ENCODE peak calls at places on chromosome 1, in five cellular contexts. One of them, this sample, is unnamed.
A peak's percentile ranks its signal among the peaks of the same experiment; 100 is the strongest.

GRCh38 chr1:61446531-61446991 is 278.4 kb downstream of the TM2D1 start:
- DNase-seq in HepG2: no peak
- DNase-seq in K562: peak; percentile 75
- DNase-seq in GM12891: no peak
- DNase-seq in GM12878: no peak
- DNase-seq in this sample: no peak

GRCh38 chr1:41670558-41670957 is 186.1 kb upstream of the EDN2 start:
- DNase-seq in GM12891: no peak
- DNase-seq in K562: no peak
- DNase-seq in GM12878: no peak
- DNase-seq in HepG2: no peak
- DNase-seq in this sample: no peak

GRCh38 chr1:109979489-109980091 is 5.0 kb upstream of the AHCYL1 start:
- DNase-seq in GM12878: no peak
- DNase-seq in K562: peak; percentile 88
- DNase-seq in HepG2: no peak
- DNase-seq in GM12891: no peak
- DNase-seq in this sample: no peak

GRCh38 chr1:31961536-31961935 is 23.4 kb upstream of the PTP4A2 start:
- DNase-seq in K562: no peak
- DNase-seq in HepG2: no peak
- DNase-seq in GM12878: no peak
- DNase-seq in GM12891: no peak
- DNase-seq in this sample: no peak

GRCh38 chr1:151238467-151238739 is 16.1 kb upstream of the PSMD4 start:
- DNase-seq in K562: no peak
- DNase-seq in GM12891: no peak
- DNase-seq in HepG2: no peak
- DNase-seq in GM12878: no peak
- DNase-seq in this sample: no peak

GRCh38 chr1:12711421-12712005 is 4.4 kb upstream of the AADACL3 start:
- DNase-seq in HepG2: no peak
- DNase-seq in GM12891: no peak
- DNase-seq in GM12878: no peak
- DNase-seq in K562: no peak
- DNase-seq in this sample: no peak

GRCh38 chr1:55724551-55725325 is 509.6 kb upstream of the USP24 start:
- DNase-seq in GM12891: no peak
- DNase-seq in K562: no peak
- DNase-seq in GM12878: no peak
- DNase-seq in HepG2: no peak
- DNase-seq in this sample: no peak

GRCh38 chr1:89198500-89199072 is at the start of gene GBP4:
- DNase-seq in K562: no peak
- DNase-seq in HepG2: no peak
- DNase-seq in GM12878: peak; percentile 69
- DNase-seq in GM12891: no peak
- DNase-seq in this sample: no peak

GRCh38 chr1:39142394-39143060 is 62.0 kb upstream of the MACF1 start:
- DNase-seq in K562: no peak
- DNase-seq in GM12891: no peak
- DNase-seq in GM12878: no peak
- DNase-seq in HepG2: no peak
- DNase-seq in this sample: no peak

GRCh38 chr1:50568782-50569181 is 145.5 kb upstream of the DMRTA2 start:
- DNase-seq in GM12891: no peak
- DNase-seq in K562: no peak
- DNase-seq in HepG2: no peak
- DNase-seq in GM12878: no peak
- DNase-seq in this sample: no peak

GRCh38 chr1:52976183-52977035 is 49.3 kb downstream of the SCP2 start:
- DNase-seq in K562: peak; percentile 38
- DNase-seq in GM12878: no peak
- DNase-seq in GM12891: no peak
- DNase-seq in HepG2: no peak
- DNase-seq in this sample: no peak

GRCh38 chr1:151062738-151063371 is 2.7 kb downstream of the MLLT11 start:
- DNase-seq in K562: peak; percentile 73
- DNase-seq in HepG2: no peak
- DNase-seq in GM12891: no peak
- DNase-seq in GM12878: no peak
- DNase-seq in this sample: no peak

GRCh38 chr1:2240251-2241156 is 12.4 kb downstream of the SKI start:
- DNase-seq in GM12878: no peak
- DNase-seq in K562: peak; percentile 41
- DNase-seq in HepG2: no peak
- DNase-seq in GM12891: no peak
- DNase-seq in this sample: no peak
- TF ChIP-seq POLR2AphosphoS5 in GM12878: no peak
- TF ChIP-seq POLR2AphosphoS5 in K562: no peak
- TF ChIP-seq POLR2AphosphoS5 in HepG2: no peak
- TF ChIP-seq POLR2AphosphoS5 in GM12891: no peak
- TF ChIP-seq POLR2AphosphoS5 in this sample: no peak

GRCh38 chr1:27392096-27392777 is at the start of gene GPR3:
- DNase-seq in HepG2: peak; percentile 79
- DNase-seq in GM12891: peak; percentile 95
- DNase-seq in K562: peak; percentile 99
- DNase-seq in GM12878: no peak
- DNase-seq in this sample: peak; percentile 93

GRCh38 chr1:27393641-27394281 is 1.3 kb downstream of the GPR3 start:
- DNase-seq in GM12891: no peak
- DNase-seq in HepG2: no peak
- DNase-seq in K562: no peak
- DNase-seq in GM12878: no peak
- DNase-seq in this sample: no peak

GRCh38 chr1:27394282-27394658 is 1.8 kb downstream of the GPR3 start:
- DNase-seq in K562: no peak
- DNase-seq in GM12891: no peak
- DNase-seq in HepG2: no peak
- DNase-seq in GM12878: no peak
- DNase-seq in this sample: no peak

GRCh38 chr1:27391511-27392095 is 819 bp upstream of the GPR3 start:
- DNase-seq in K562: peak; percentile 54
- DNase-seq in GM12878: no peak
- DNase-seq in HepG2: peak; percentile 29
- DNase-seq in GM12891: no peak
- DNase-seq in this sample: no peak

GRCh38 chr1:27392778-27393635 is 585 bp downstream of the GPR3 start:
- DNase-seq in GM12891: no peak
- DNase-seq in K562: peak; percentile 63
- DNase-seq in GM12878: no peak
- DNase-seq in HepG2: no peak
- DNase-seq in this sample: no peak
- TF ChIP-seq POLR2A in GM12891: no peak
- TF ChIP-seq POLR2A in K562: no peak
- TF ChIP-seq POLR2A in GM12878: no peak
- TF ChIP-seq POLR2A in HepG2: no peak
- TF ChIP-seq POLR2A in this sample: no peak

GRCh38 chr1:154849645-154850131 is 20.4 kb downstream of the KCNN3 start:
- DNase-seq in GM12878: peak; percentile 60
- DNase-seq in GM12891: no peak
- DNase-seq in K562: no peak
- DNase-seq in HepG2: no peak
- DNase-seq in this sample: no peak

GRCh38 chr1:154846921-154847442 is 23.1 kb downstream of the KCNN3 start:
- DNase-seq in GM12878: no peak
- DNase-seq in K562: no peak
- DNase-seq in HepG2: no peak
- DNase-seq in GM12891: no peak
- DNase-seq in this sample: no peak

GRCh38 chr1:154845879-154846278 is 24.2 kb downstream of the KCNN3 start:
- DNase-seq in K562: no peak
- DNase-seq in GM12891: no peak
- DNase-seq in HepG2: no peak
- DNase-seq in GM12878: no peak
- DNase-seq in this sample: no peak

GRCh38 chr1:154848983-154849382 is 21.1 kb downstream of the KCNN3 start:
- DNase-seq in GM12878: no peak
- DNase-seq in GM12891: no peak
- DNase-seq in K562: no peak
- DNase-seq in HepG2: no peak
- DNase-seq in this sample: no peak

DNA sequence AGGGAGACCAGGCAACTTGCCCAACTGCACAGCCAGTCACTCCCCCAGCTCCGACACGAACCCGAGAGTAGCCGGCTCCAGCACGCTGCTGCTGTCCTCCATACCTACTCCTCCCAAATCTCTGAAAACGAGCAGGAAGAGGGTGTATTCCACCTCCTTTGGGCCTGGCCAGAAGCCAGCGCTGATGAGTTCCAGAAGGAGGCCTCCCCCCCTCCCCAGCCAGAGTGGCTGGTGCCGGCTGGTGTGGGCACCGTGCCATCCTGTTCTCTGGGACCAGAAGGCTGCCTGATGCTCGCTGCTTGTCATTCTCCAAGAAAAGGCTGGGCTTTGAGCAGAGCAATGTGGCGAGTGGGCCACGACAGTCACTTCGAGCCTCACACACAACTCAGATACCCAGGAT is 22.2 kb downstream of the KCNN3 start:
- DNase-seq in HepG2: no peak
- DNase-seq in K562: no peak
- DNase-seq in GM12878: no peak
- DNase-seq in GM12891: no peak
- DNase-seq in this sample: no peak
- TF ChIP-seq TAF1 in HepG2: no peak
- TF ChIP-seq TAF1 in K562: no peak
- TF ChIP-seq TAF1 in GM12878: no peak
- TF ChIP-seq TAF1 in GM12891: no peak
- TF ChIP-seq TAF1 in this sample: no peak

GRCh38 chr1:98487620-98488019 is 173.9 kb upstream of the SNX7 start:
- DNase-seq in GM12891: no peak
- DNase-seq in HepG2: no peak
- DNase-seq in K562: no peak
- DNase-seq in GM12878: no peak
- DNase-seq in this sample: no peak
- TF ChIP-seq POLR2AphosphoS5 in GM12891: no peak
- TF ChIP-seq POLR2AphosphoS5 in HepG2: no peak
- TF ChIP-seq POLR2AphosphoS5 in K562: no peak
- TF ChIP-seq POLR2AphosphoS5 in GM12878: no peak
- TF ChIP-seq POLR2AphosphoS5 in this sample: no peak

This sample was measured in GM12892.